ENCODE peak calls at places on chromosomes 6 and 20, in ten cellular contexts. A is spleen, M is endothelial cell of umbilical vein, O is H1, C is stomach, H is upper lobe of left lung, K is HCT116, N is SK-N-SH, G is prostate gland, U is transverse colon. X is an unnamed sample.

GRCh38 chr6:4280031-4280430 is 144.7 kb upstream of the ECI2 start:
- DNase-seq in A (no peak), M (no peak), O (no peak), C (no peak), H (no peak), K (no peak), N (no peak), G (no peak), U (no peak), X (no peak)

GRCh38 chr6:156423829-156424228 is 353.3 kb upstream of the ARID1B start:
- DNase-seq in A (no peak), M (no peak), O (no peak), C (no peak), H (no peak), K (no peak), N (no peak), G (no peak), U (no peak), X (no peak)

GRCh38 chr6:40376113-40376650 is 211.0 kb downstream of the LRFN2 start:
- DNase-seq in A (no peak), M (no peak), O (no peak), C (no peak), H (no peak), K (no peak), N (no peak), G (no peak), U (no peak), X (no peak)

GRCh38 chr6:163554663-163555062 is 140.1 kb downstream of the QKI start:
- DNase-seq in A (peak; percentile 72), M (peak; percentile 61), O (no peak), C (peak; percentile 59), H (no peak), K (no peak), N (peak; percentile 23), G (no peak), U (peak; percentile 51), X (no peak)

GRCh38 chr6:46583081-46583480 is 69.5 kb downstream of the CYP39A1 start:
- DNase-seq in A (no peak), M (no peak), O (no peak), C (no peak), H (no peak), K (no peak), N (no peak), G (no peak), U (no peak), X (no peak)

GRCh38 chr20:17796096-17796563 is 96.4 kb downstream of the BANF2 start:
- DNase-seq in A (no peak), M (peak; percentile 57), O (no peak), C (peak; percentile 35), H (no peak), K (no peak), N (no peak), G (no peak), U (no peak), X (peak; percentile 0)

GRCh38 chr20:41509801-41510200 is 108.4 kb downstream of the CHD6 start:
- DNase-seq in A (no peak), M (no peak), O (no peak), C (no peak), H (no peak), K (no peak), N (no peak), G (peak; percentile 26), U (peak; percentile 46), X (no peak)

GRCh38 chr6:72032056-72032455 is 145.7 kb downstream of the RIMS1 start:
- DNase-seq in A (no peak), M (no peak), O (no peak), C (no peak), H (no peak), K (no peak), N (no peak), G (no peak), U (no peak), X (no peak)

GRCh38 chr6:45436544-45437440 is 59.1 kb upstream of the SUPT3H start:
- DNase-seq in A (no peak), M (peak; percentile 68), O (no peak), C (no peak), H (no peak), K (no peak), N (no peak), G (no peak), U (no peak), X (peak; percentile 70)

GRCh38 chr6:44788387-44788981 is 401.0 kb downstream of the CDC5L start:
- DNase-seq in A (no peak), M (no peak), O (no peak), C (no peak), H (no peak), K (no peak), N (no peak), G (no peak), U (no peak), X (no peak)

GRCh38 chr20:7497985-7498384 is 442.3 kb downstream of the HAO1 start:
- DNase-seq in A (no peak), M (peak; percentile 94), O (no peak), C (no peak), H (no peak), K (no peak), N (no peak), G (no peak), U (no peak), X (no peak)

GRCh38 chr20:45948742-45949541 is 14.5 kb downstream of the PCIF1 start:
- DNase-seq in A (no peak), M (no peak), O (no peak), C (no peak), H (no peak), K (no peak), N (no peak), G (no peak), U (no peak), X (no peak)

GRCh38 chr6:31497595-31498476 is at the start of gene MICB:
- DNase-seq in A (peak; percentile 94), M (peak; percentile 85), O (peak; percentile 56), C (peak; percentile 83), H (peak; percentile 89), K (peak; percentile 85), N (peak; percentile 58), G (peak; percentile 78), U (peak; percentile 85), X (peak; percentile 88)

GRCh38 chr6:5091210-5091609 is 6.1 kb downstream of the PPP1R3G start:
- DNase-seq in A (no peak), M (no peak), O (no peak), C (no peak), H (no peak), K (no peak), N (no peak), G (no peak), U (no peak), X (no peak)

GRCh38 chr6:79687759-79688158 is 56.6 kb downstream of the SH3BGRL2 start:
- DNase-seq in A (no peak), M (no peak), O (no peak), C (no peak), H (no peak), K (no peak), N (no peak), G (no peak), U (no peak), X (no peak)

GRCh38 chr6:142336787-142337186 is 35.0 kb downstream of the ADGRG6 start:
- DNase-seq in A (no peak), M (no peak), O (no peak), C (no peak), H (no peak), K (no peak), N (no peak), G (no peak), U (no peak), X (no peak)
- TF ChIP-seq POLR2AphosphoS5 in A (no peak), M (no peak), O (no peak), C (no peak), H (no peak), K (no peak), N (no peak), G (no peak), U (no peak), X (no peak)

GRCh38 chr6:36126553-36127458 is 3.5 kb upstream of the MAPK13 start:
- DNase-seq in A (no peak), M (peak; percentile 45), O (no peak), C (no peak), H (no peak), K (no peak), N (no peak), G (no peak), U (no peak), X (no peak)
- H3K27ac ChIP-seq in A (peak overlapping the region; percentile 68), M (peak overlapping the region; percentile 82), O (no peak overlapping the region), C (peak overlapping the region; percentile 29), H (peak overlapping the region; percentile 76), K (no peak overlapping the region), N (peak overlapping the region; percentile 45), G (no peak overlapping the region), U (no peak overlapping the region), X (no peak overlapping the region)

DNA sequence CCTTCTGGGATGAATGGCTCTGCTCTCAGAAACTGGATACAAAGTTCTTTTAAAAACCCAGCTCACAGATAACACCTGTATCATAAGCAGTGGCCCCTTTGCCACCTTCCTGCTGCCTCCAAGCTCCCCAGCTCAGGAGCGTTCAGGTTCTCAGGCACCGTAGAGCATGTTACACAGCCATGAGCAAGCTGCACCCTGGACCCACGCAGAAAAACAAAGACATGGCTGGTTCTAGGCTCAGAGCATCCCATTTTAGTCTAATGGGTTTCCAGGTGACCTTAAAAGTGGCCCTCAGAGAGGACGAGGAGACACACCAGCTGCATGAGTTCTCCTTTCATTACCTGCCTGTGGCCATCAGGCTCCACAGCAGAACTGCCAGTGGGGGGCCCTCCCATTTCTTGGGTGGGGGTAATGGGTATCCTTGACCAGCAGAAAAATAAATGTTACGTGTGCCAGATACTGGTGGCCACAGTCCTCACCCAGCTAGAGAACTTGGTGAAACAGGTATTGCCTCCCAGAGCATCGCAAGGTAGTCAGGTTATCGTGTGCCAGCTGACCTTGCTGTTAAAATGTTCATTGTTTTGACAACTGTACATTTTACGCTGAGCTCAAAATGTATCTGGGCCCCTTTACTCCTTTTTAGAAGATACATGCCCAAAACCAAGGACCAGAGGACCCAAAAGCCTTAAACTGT is 7.5 kb downstream of the PSMA7 start:
- DNase-seq in A (no peak), M (no peak), O (no peak), C (no peak), H (no peak), K (no peak), N (no peak), G (no peak), U (no peak), X (no peak)
- TF ChIP-seq POLR2AphosphoS5 in A (no peak), M (no peak), O (peak; percentile 39), C (no peak), H (no peak), K (peak; percentile 9), N (no peak), G (no peak), U (no peak), X (peak; percentile 37)

DNA sequence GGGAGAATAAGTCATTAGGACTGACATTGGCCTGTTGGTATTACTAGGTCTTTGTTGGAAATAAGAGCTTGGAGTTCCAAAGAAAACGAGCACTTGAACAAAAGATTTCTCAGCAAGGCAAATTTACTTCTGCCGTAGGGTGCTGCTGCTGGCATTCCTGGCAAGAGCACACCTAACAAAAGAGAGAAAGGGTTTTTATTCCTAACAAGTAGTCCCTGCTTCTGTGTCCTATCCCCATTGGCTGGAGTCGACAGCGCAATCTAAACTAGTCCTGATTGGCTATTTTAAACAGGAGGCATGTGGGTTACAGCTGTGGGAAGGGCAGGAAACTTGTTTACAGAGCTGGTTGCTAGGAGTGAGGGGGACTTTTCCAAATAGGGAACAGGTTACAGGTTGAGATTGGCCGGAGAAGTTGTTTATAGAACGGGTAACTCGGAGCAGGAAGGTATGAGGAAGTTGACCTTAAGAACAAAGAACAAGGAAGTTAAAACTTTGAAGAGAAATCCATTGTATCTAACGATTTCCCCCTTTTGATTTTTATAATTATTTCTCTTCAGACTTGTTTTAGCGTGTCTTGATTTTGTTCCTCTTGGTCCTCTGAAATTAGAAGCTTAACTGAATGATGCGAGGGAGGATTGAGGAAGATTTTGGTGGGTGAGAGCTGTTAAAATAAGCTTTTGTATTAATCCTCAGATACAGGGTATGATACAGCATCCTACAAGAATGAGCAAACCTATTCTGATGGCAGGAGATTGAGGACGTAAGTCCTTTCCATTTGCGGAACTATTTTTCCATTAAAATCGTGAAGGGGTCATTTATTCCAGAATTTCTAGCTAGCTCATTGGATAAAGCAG is 3.4 kb upstream of the ZNFX1 start:
- DNase-seq in A (no peak), M (peak; percentile 75), O (no peak), C (no peak), H (no peak), K (no peak), N (no peak), G (no peak), U (no peak), X (peak; percentile 90)
- H3K27ac ChIP-seq in A (peak overlapping the region; percentile 99), M (peak overlapping the region; percentile 50), O (peak overlapping the region; percentile 39), C (peak overlapping the region; percentile 67), H (peak overlapping the region; percentile 99), K (peak overlapping the region; percentile 96), N (peak overlapping the region; percentile 95), G (no peak overlapping the region), U (no peak overlapping the region), X (peak overlapping the region; percentile 96)